ENCODE peak calls at places on chromosomes 5 and 9, in seven cellular contexts. One of them, this sample, is unnamed.

GRCh38 chr5:63743096-63743798 is 219.0 kb downstream of the HTR1A start:
- DNase-seq in HT-29: no peak
- DNase-seq in activated naive CD4-positive, alpha-beta T cell treated with anti-CD3 and anti-CD28 coated beads, Interleukin-2, amount 10 ng/mL, durations not matched to agents 7 days and 5 days: no peak
- DNase-seq in NCI-H748 treated with DMSO at 0.1 percent for 48 hours: no peak
- DNase-seq in HuH-7.5: no peak
- DNase-seq in GM04504: no peak
- DNase-seq in fibroblast of the conjunctiva: no peak
- DNase-seq in this sample: no peak

GRCh38 chr5:66333192-66333591 is 189.1 kb downstream of the SREK1 start:
- DNase-seq in GM04504: no peak
- DNase-seq in HT-29: no peak
- DNase-seq in activated naive CD4-positive, alpha-beta T cell treated with anti-CD3 and anti-CD28 coated beads, Interleukin-2, amount 10 ng/mL, durations not matched to agents 7 days and 5 days: no peak
- DNase-seq in NCI-H748 treated with DMSO at 0.1 percent for 48 hours: no peak
- DNase-seq in HuH-7.5: no peak
- DNase-seq in fibroblast of the conjunctiva: no peak
- DNase-seq in this sample: no peak

GRCh38 chr5:155082401-155082800 is 68.8 kb downstream of the KIF4B start:
- DNase-seq in HuH-7.5: no peak
- DNase-seq in HT-29: no peak
- DNase-seq in fibroblast of the conjunctiva: peak
- DNase-seq in GM04504: no peak
- DNase-seq in activated naive CD4-positive, alpha-beta T cell treated with anti-CD3 and anti-CD28 coated beads, Interleukin-2, amount 10 ng/mL, durations not matched to agents 7 days and 5 days: no peak
- DNase-seq in NCI-H748 treated with DMSO at 0.1 percent for 48 hours: no peak
- DNase-seq in this sample: no peak

GRCh38 chr9:137371521-137371941 is 51.4 kb downstream of the EXD3 start:
- DNase-seq in GM04504: no peak
- DNase-seq in fibroblast of the conjunctiva: no peak
- DNase-seq in HT-29: no peak
- DNase-seq in HuH-7.5: no peak
- DNase-seq in activated naive CD4-positive, alpha-beta T cell treated with anti-CD3 and anti-CD28 coated beads, Interleukin-2, amount 10 ng/mL, durations not matched to agents 7 days and 5 days: no peak
- DNase-seq in NCI-H748 treated with DMSO at 0.1 percent for 48 hours: no peak
- DNase-seq in this sample: no peak

GRCh38 chr5:58699762-58700118 is 116.9 kb downstream of the RAB3C start:
- DNase-seq in fibroblast of the conjunctiva: no peak
- DNase-seq in HT-29: no peak
- DNase-seq in GM04504: no peak
- DNase-seq in NCI-H748 treated with DMSO at 0.1 percent for 48 hours: no peak
- DNase-seq in HuH-7.5: no peak
- DNase-seq in activated naive CD4-positive, alpha-beta T cell treated with anti-CD3 and anti-CD28 coated beads, Interleukin-2, amount 10 ng/mL, durations not matched to agents 7 days and 5 days: no peak
- DNase-seq in this sample: no peak

GRCh38 chr5:112219000-112219399 is 200.1 kb downstream of the EPB41L4A start:
- DNase-seq in HuH-7.5: no peak
- DNase-seq in fibroblast of the conjunctiva: no peak
- DNase-seq in NCI-H748 treated with DMSO at 0.1 percent for 48 hours: no peak
- DNase-seq in activated naive CD4-positive, alpha-beta T cell treated with anti-CD3 and anti-CD28 coated beads, Interleukin-2, amount 10 ng/mL, durations not matched to agents 7 days and 5 days: no peak
- DNase-seq in HT-29: no peak
- DNase-seq in GM04504: no peak
- DNase-seq in this sample: no peak

GRCh38 chr9:137305060-137305787 is 3.2 kb upstream of the NRARP start:
- DNase-seq in fibroblast of the conjunctiva: no peak
- DNase-seq in GM04504: no peak
- DNase-seq in HT-29: peak
- DNase-seq in activated naive CD4-positive, alpha-beta T cell treated with anti-CD3 and anti-CD28 coated beads, Interleukin-2, amount 10 ng/mL, durations not matched to agents 7 days and 5 days: peak
- DNase-seq in NCI-H748 treated with DMSO at 0.1 percent for 48 hours: no peak
- DNase-seq in HuH-7.5: no peak
- DNase-seq in this sample: peak

GRCh38 chr9:114869845-114870244 is 60.5 kb downstream of the TNFSF8 start:
- DNase-seq in HuH-7.5: no peak
- DNase-seq in HT-29: peak
- DNase-seq in activated naive CD4-positive, alpha-beta T cell treated with anti-CD3 and anti-CD28 coated beads, Interleukin-2, amount 10 ng/mL, durations not matched to agents 7 days and 5 days: peak
- DNase-seq in GM04504: no peak
- DNase-seq in fibroblast of the conjunctiva: no peak
- DNase-seq in NCI-H748 treated with DMSO at 0.1 percent for 48 hours: peak
- DNase-seq in this sample: no peak

GRCh38 chr9:3385871-3386270 is 139.9 kb downstream of the RFX3 start:
- DNase-seq in HuH-7.5: no peak
- DNase-seq in NCI-H748 treated with DMSO at 0.1 percent for 48 hours: no peak
- DNase-seq in activated naive CD4-positive, alpha-beta T cell treated with anti-CD3 and anti-CD28 coated beads, Interleukin-2, amount 10 ng/mL, durations not matched to agents 7 days and 5 days: peak
- DNase-seq in fibroblast of the conjunctiva: no peak
- DNase-seq in HT-29: no peak
- DNase-seq in GM04504: no peak
- DNase-seq in this sample: no peak

GRCh38 chr5:80191991-80192398 is 63.9 kb downstream of the SERINC5 start:
- DNase-seq in GM04504: no peak
- DNase-seq in activated naive CD4-positive, alpha-beta T cell treated with anti-CD3 and anti-CD28 coated beads, Interleukin-2, amount 10 ng/mL, durations not matched to agents 7 days and 5 days: peak
- DNase-seq in fibroblast of the conjunctiva: no peak
- DNase-seq in HT-29: no peak
- DNase-seq in NCI-H748 treated with DMSO at 0.1 percent for 48 hours: no peak
- DNase-seq in HuH-7.5: no peak
- DNase-seq in this sample: peak

GRCh38 chr5:107263387-107264003 is 407.2 kb downstream of the EFNA5 start:
- DNase-seq in activated naive CD4-positive, alpha-beta T cell treated with anti-CD3 and anti-CD28 coated beads, Interleukin-2, amount 10 ng/mL, durations not matched to agents 7 days and 5 days: no peak
- DNase-seq in NCI-H748 treated with DMSO at 0.1 percent for 48 hours: no peak
- DNase-seq in GM04504: no peak
- DNase-seq in HuH-7.5: no peak
- DNase-seq in fibroblast of the conjunctiva: peak
- DNase-seq in HT-29: no peak
- DNase-seq in this sample: no peak

GRCh38 chr9:20950707-20951106 is 80.7 kb downstream of the HACD4 start:
- DNase-seq in GM04504: no peak
- DNase-seq in fibroblast of the conjunctiva: no peak
- DNase-seq in HuH-7.5: no peak
- DNase-seq in activated naive CD4-positive, alpha-beta T cell treated with anti-CD3 and anti-CD28 coated beads, Interleukin-2, amount 10 ng/mL, durations not matched to agents 7 days and 5 days: no peak
- DNase-seq in HT-29: no peak
- DNase-seq in NCI-H748 treated with DMSO at 0.1 percent for 48 hours: no peak
- DNase-seq in this sample: no peak

GRCh38 chr9:120571443-120572257 is 8.3 kb downstream of the CDK5RAP2 start:
- DNase-seq in fibroblast of the conjunctiva: peak
- DNase-seq in GM04504: peak
- DNase-seq in activated naive CD4-positive, alpha-beta T cell treated with anti-CD3 and anti-CD28 coated beads, Interleukin-2, amount 10 ng/mL, durations not matched to agents 7 days and 5 days: no peak
- DNase-seq in NCI-H748 treated with DMSO at 0.1 percent for 48 hours: no peak
- DNase-seq in HuH-7.5: peak
- DNase-seq in HT-29: no peak
- DNase-seq in this sample: no peak

GRCh38 chr9:13450723-13451122 is 171.2 kb upstream of the MPDZ start:
- DNase-seq in HuH-7.5: no peak
- DNase-seq in HT-29: no peak
- DNase-seq in NCI-H748 treated with DMSO at 0.1 percent for 48 hours: peak
- DNase-seq in GM04504: no peak
- DNase-seq in fibroblast of the conjunctiva: no peak
- DNase-seq in activated naive CD4-positive, alpha-beta T cell treated with anti-CD3 and anti-CD28 coated beads, Interleukin-2, amount 10 ng/mL, durations not matched to agents 7 days and 5 days: no peak
- DNase-seq in this sample: no peak

GRCh38 chr5:65721775-65722574 is at the start of the genes NLN and SGTB:
- DNase-seq in HT-29: peak
- DNase-seq in GM04504: peak
- DNase-seq in HuH-7.5: peak
- DNase-seq in fibroblast of the conjunctiva: peak
- DNase-seq in NCI-H748 treated with DMSO at 0.1 percent for 48 hours: peak
- DNase-seq in activated naive CD4-positive, alpha-beta T cell treated with anti-CD3 and anti-CD28 coated beads, Interleukin-2, amount 10 ng/mL, durations not matched to agents 7 days and 5 days: peak
- DNase-seq in this sample: peak

GRCh38 chr5:160054831-160055230 is 45.9 kb downstream of the TTC1 start:
- DNase-seq in GM04504: peak
- DNase-seq in activated naive CD4-positive, alpha-beta T cell treated with anti-CD3 and anti-CD28 coated beads, Interleukin-2, amount 10 ng/mL, durations not matched to agents 7 days and 5 days: no peak
- DNase-seq in fibroblast of the conjunctiva: no peak
- DNase-seq in NCI-H748 treated with DMSO at 0.1 percent for 48 hours: no peak
- DNase-seq in HT-29: peak
- DNase-seq in HuH-7.5: no peak
- DNase-seq in this sample: peak

GRCh38 chr5:150289551-150290390 is at the start of gene CAMK2A:
- DNase-seq in GM04504: no peak
- DNase-seq in fibroblast of the conjunctiva: no peak
- DNase-seq in HuH-7.5: no peak
- DNase-seq in HT-29: no peak
- DNase-seq in activated naive CD4-positive, alpha-beta T cell treated with anti-CD3 and anti-CD28 coated beads, Interleukin-2, amount 10 ng/mL, durations not matched to agents 7 days and 5 days: no peak
- DNase-seq in NCI-H748 treated with DMSO at 0.1 percent for 48 hours: peak
- DNase-seq in this sample: peak

GRCh38 chr9:93261735-93262523 is 78.0 kb downstream of the WNK2 start:
- DNase-seq in fibroblast of the conjunctiva: no peak
- DNase-seq in GM04504: no peak
- DNase-seq in HT-29: no peak
- DNase-seq in NCI-H748 treated with DMSO at 0.1 percent for 48 hours: no peak
- DNase-seq in activated naive CD4-positive, alpha-beta T cell treated with anti-CD3 and anti-CD28 coated beads, Interleukin-2, amount 10 ng/mL, durations not matched to agents 7 days and 5 days: peak
- DNase-seq in HuH-7.5: no peak
- DNase-seq in this sample: no peak

GRCh38 chr5:129906177-129906887 is 2.1 kb downstream of the CHSY3 start:
- DNase-seq in NCI-H748 treated with DMSO at 0.1 percent for 48 hours: no peak
- DNase-seq in fibroblast of the conjunctiva: peak
- DNase-seq in HuH-7.5: peak
- DNase-seq in activated naive CD4-positive, alpha-beta T cell treated with anti-CD3 and anti-CD28 coated beads, Interleukin-2, amount 10 ng/mL, durations not matched to agents 7 days and 5 days: no peak
- DNase-seq in HT-29: no peak
- DNase-seq in GM04504: no peak
- DNase-seq in this sample: no peak

GRCh38 chr5:133753856-133754255 is 141.5 kb upstream of the FSTL4 start:
- DNase-seq in NCI-H748 treated with DMSO at 0.1 percent for 48 hours: no peak
- DNase-seq in HT-29: no peak
- DNase-seq in HuH-7.5: no peak
- DNase-seq in fibroblast of the conjunctiva: no peak
- DNase-seq in activated naive CD4-positive, alpha-beta T cell treated with anti-CD3 and anti-CD28 coated beads, Interleukin-2, amount 10 ng/mL, durations not matched to agents 7 days and 5 days: no peak
- DNase-seq in GM04504: no peak
- DNase-seq in this sample: no peak

GRCh38 chr9:137294091-137294683 is 7.9 kb downstream of the NRARP start:
- DNase-seq in fibroblast of the conjunctiva: no peak
- DNase-seq in HT-29: peak
- DNase-seq in NCI-H748 treated with DMSO at 0.1 percent for 48 hours: peak
- DNase-seq in HuH-7.5: peak
- DNase-seq in activated naive CD4-positive, alpha-beta T cell treated with anti-CD3 and anti-CD28 coated beads, Interleukin-2, amount 10 ng/mL, durations not matched to agents 7 days and 5 days: no peak
- DNase-seq in GM04504: no peak
- DNase-seq in this sample: peak

GRCh38 chr5:137636076-137636475 is 99.8 kb downstream of the KLHL3 start:
- DNase-seq in GM04504: no peak
- DNase-seq in fibroblast of the conjunctiva: no peak
- DNase-seq in HuH-7.5: no peak
- DNase-seq in NCI-H748 treated with DMSO at 0.1 percent for 48 hours: no peak
- DNase-seq in activated naive CD4-positive, alpha-beta T cell treated with anti-CD3 and anti-CD28 coated beads, Interleukin-2, amount 10 ng/mL, durations not matched to agents 7 days and 5 days: no peak
- DNase-seq in HT-29: no peak
- DNase-seq in this sample: no peak

GRCh38 chr5:154836225-154836624 is 14.2 kb downstream of the FAXDC2 start:
- DNase-seq in NCI-H748 treated with DMSO at 0.1 percent for 48 hours: no peak
- DNase-seq in HT-29: no peak
- DNase-seq in activated naive CD4-positive, alpha-beta T cell treated with anti-CD3 and anti-CD28 coated beads, Interleukin-2, amount 10 ng/mL, durations not matched to agents 7 days and 5 days: no peak
- DNase-seq in GM04504: no peak
- DNase-seq in HuH-7.5: no peak
- DNase-seq in fibroblast of the conjunctiva: no peak
- DNase-seq in this sample: no peak

GRCh38 chr9:5509573-5509972 is 758 bp upstream of the PDCD1LG2 start:
- DNase-seq in activated naive CD4-positive, alpha-beta T cell treated with anti-CD3 and anti-CD28 coated beads, Interleukin-2, amount 10 ng/mL, durations not matched to agents 7 days and 5 days: no peak
- DNase-seq in HT-29: no peak
- DNase-seq in HuH-7.5: no peak
- DNase-seq in NCI-H748 treated with DMSO at 0.1 percent for 48 hours: no peak
- DNase-seq in fibroblast of the conjunctiva: peak
- DNase-seq in GM04504: peak
- DNase-seq in this sample: no peak

GRCh38 chr5:73966411-73966810 is 340.4 kb downstream of the ARHGEF28 start:
- DNase-seq in activated naive CD4-positive, alpha-beta T cell treated with anti-CD3 and anti-CD28 coated beads, Interleukin-2, amount 10 ng/mL, durations not matched to agents 7 days and 5 days: no peak
- DNase-seq in fibroblast of the conjunctiva: no peak
- DNase-seq in NCI-H748 treated with DMSO at 0.1 percent for 48 hours: no peak
- DNase-seq in GM04504: no peak
- DNase-seq in HT-29: no peak
- DNase-seq in HuH-7.5: no peak
- DNase-seq in this sample: no peak

GRCh38 chr5:131981516-131981915 is 29.9 kb downstream of the ACSL6 start:
- DNase-seq in GM04504: no peak
- DNase-seq in activated naive CD4-positive, alpha-beta T cell treated with anti-CD3 and anti-CD28 coated beads, Interleukin-2, amount 10 ng/mL, durations not matched to agents 7 days and 5 days: no peak
- DNase-seq in HuH-7.5: no peak
- DNase-seq in HT-29: no peak
- DNase-seq in fibroblast of the conjunctiva: no peak
- DNase-seq in NCI-H748 treated with DMSO at 0.1 percent for 48 hours: no peak
- DNase-seq in this sample: no peak

GRCh38 chr9:5499889-5500398 is 10.4 kb upstream of the PDCD1LG2 start:
- DNase-seq in HT-29: no peak
- DNase-seq in activated naive CD4-positive, alpha-beta T cell treated with anti-CD3 and anti-CD28 coated beads, Interleukin-2, amount 10 ng/mL, durations not matched to agents 7 days and 5 days: no peak
- DNase-seq in GM04504: no peak
- DNase-seq in fibroblast of the conjunctiva: no peak
- DNase-seq in HuH-7.5: no peak
- DNase-seq in NCI-H748 treated with DMSO at 0.1 percent for 48 hours: no peak
- DNase-seq in this sample: no peak

GRCh38 chr5:16957305-16958165 is 21.4 kb upstream of the MYO10 start:
- DNase-seq in GM04504: peak
- DNase-seq in HT-29: no peak
- DNase-seq in HuH-7.5: no peak
- DNase-seq in activated naive CD4-positive, alpha-beta T cell treated with anti-CD3 and anti-CD28 coated beads, Interleukin-2, amount 10 ng/mL, durations not matched to agents 7 days and 5 days: no peak
- DNase-seq in fibroblast of the conjunctiva: peak
- DNase-seq in NCI-H748 treated with DMSO at 0.1 percent for 48 hours: no peak
- DNase-seq in this sample: no peak

GRCh38 chr9:75866273-75866871 is 24.1 kb upstream of the PCSK5 start:
- DNase-seq in HT-29: peak
- DNase-seq in GM04504: peak
- DNase-seq in fibroblast of the conjunctiva: peak
- DNase-seq in NCI-H748 treated with DMSO at 0.1 percent for 48 hours: no peak
- DNase-seq in HuH-7.5: no peak
- DNase-seq in activated naive CD4-positive, alpha-beta T cell treated with anti-CD3 and anti-CD28 coated beads, Interleukin-2, amount 10 ng/mL, durations not matched to agents 7 days and 5 days: peak
- DNase-seq in this sample: peak

GRCh38 chr5:56211298-56211865 is 21.7 kb downstream of the ANKRD55 start:
- DNase-seq in NCI-H748 treated with DMSO at 0.1 percent for 48 hours: no peak
- DNase-seq in GM04504: peak
- DNase-seq in activated naive CD4-positive, alpha-beta T cell treated with anti-CD3 and anti-CD28 coated beads, Interleukin-2, amount 10 ng/mL, durations not matched to agents 7 days and 5 days: no peak
- DNase-seq in fibroblast of the conjunctiva: peak
- DNase-seq in HT-29: peak
- DNase-seq in HuH-7.5: peak
- DNase-seq in this sample: no peak

GRCh38 chr5:133943475-133943817 is 25.0 kb downstream of the C5orf15 start:
- DNase-seq in fibroblast of the conjunctiva: no peak
- DNase-seq in NCI-H748 treated with DMSO at 0.1 percent for 48 hours: no peak
- DNase-seq in GM04504: no peak
- DNase-seq in HT-29: no peak
- DNase-seq in activated naive CD4-positive, alpha-beta T cell treated with anti-CD3 and anti-CD28 coated beads, Interleukin-2, amount 10 ng/mL, durations not matched to agents 7 days and 5 days: no peak
- DNase-seq in HuH-7.5: no peak
- DNase-seq in this sample: no peak

GRCh38 chr5:43121565-43122484 is 1.1 kb downstream of the ZNF131 start:
- DNase-seq in HuH-7.5: peak
- DNase-seq in GM04504: peak
- DNase-seq in NCI-H748 treated with DMSO at 0.1 percent for 48 hours: peak
- DNase-seq in fibroblast of the conjunctiva: peak
- DNase-seq in activated naive CD4-positive, alpha-beta T cell treated with anti-CD3 and anti-CD28 coated beads, Interleukin-2, amount 10 ng/mL, durations not matched to agents 7 days and 5 days: peak
- DNase-seq in HT-29: peak
- DNase-seq in this sample: peak

GRCh38 chr9:135134253-135135028 is 47.0 kb downstream of the OLFM1 start:
- DNase-seq in HuH-7.5: no peak
- DNase-seq in fibroblast of the conjunctiva: no peak
- DNase-seq in NCI-H748 treated with DMSO at 0.1 percent for 48 hours: no peak
- DNase-seq in activated naive CD4-positive, alpha-beta T cell treated with anti-CD3 and anti-CD28 coated beads, Interleukin-2, amount 10 ng/mL, durations not matched to agents 7 days and 5 days: no peak
- DNase-seq in GM04504: no peak
- DNase-seq in HT-29: no peak
- DNase-seq in this sample: no peak

GRCh38 chr9:91376239-91376638 is 14.5 kb upstream of the AUH start:
- DNase-seq in activated naive CD4-positive, alpha-beta T cell treated with anti-CD3 and anti-CD28 coated beads, Interleukin-2, amount 10 ng/mL, durations not matched to agents 7 days and 5 days: no peak
- DNase-seq in fibroblast of the conjunctiva: no peak
- DNase-seq in NCI-H748 treated with DMSO at 0.1 percent for 48 hours: no peak
- DNase-seq in HT-29: no peak
- DNase-seq in HuH-7.5: no peak
- DNase-seq in GM04504: no peak
- DNase-seq in this sample: no peak

GRCh38 chr5:113162770-113163169 is 186.2 kb downstream of the DCP2 start:
- DNase-seq in HT-29: no peak
- DNase-seq in activated naive CD4-positive, alpha-beta T cell treated with anti-CD3 and anti-CD28 coated beads, Interleukin-2, amount 10 ng/mL, durations not matched to agents 7 days and 5 days: no peak
- DNase-seq in fibroblast of the conjunctiva: no peak
- DNase-seq in GM04504: no peak
- DNase-seq in NCI-H748 treated with DMSO at 0.1 percent for 48 hours: no peak
- DNase-seq in HuH-7.5: no peak
- DNase-seq in this sample: no peak

GRCh38 chr5:33793836-33794549 is 97.8 kb downstream of the ADAMTS12 start:
- DNase-seq in fibroblast of the conjunctiva: no peak
- DNase-seq in activated naive CD4-positive, alpha-beta T cell treated with anti-CD3 and anti-CD28 coated beads, Interleukin-2, amount 10 ng/mL, durations not matched to agents 7 days and 5 days: no peak
- DNase-seq in GM04504: no peak
- DNase-seq in NCI-H748 treated with DMSO at 0.1 percent for 48 hours: no peak
- DNase-seq in HT-29: no peak
- DNase-seq in HuH-7.5: no peak
- DNase-seq in this sample: no peak